ENCODE peak calls at places on chromosomes 6 and 20, in ten cellular contexts. S, Y, I, F, H, N, E, K, B and U are unnamed samples.

GRCh38 chr20:24773168-24773567 is 175.9 kb upstream of the CST7 start:
- DNase-seq in Y (no peak), I (no peak), E (no peak), F (no peak), K (peak), N (no peak), S (no peak), H (no peak), B (no peak), U (no peak)

GRCh38 chr6:42237857-42238256 is 20.2 kb upstream of the MRPS10 start:
- DNase-seq in B (no peak), F (no peak), E (no peak), H (no peak), N (no peak), S (no peak), I (no peak), Y (no peak), K (no peak), U (no peak)

GRCh38 chr6:41706876-41707564 is 28.4 kb downstream of the TFEB start:
- DNase-seq in K (peak), F (peak), B (peak), S (peak), N (no peak), H (no peak), I (no peak), E (peak), Y (peak), U (peak)

GRCh38 chr6:16208989-16209388 is 29.4 kb upstream of the GMPR start:
- DNase-seq in K (no peak), E (no peak), H (no peak), N (no peak), B (no peak), Y (no peak), S (no peak), F (no peak), I (no peak), U (no peak)

GRCh38 chr6:293185-294174 is 1.2 kb downstream of the DUSP22 start:
- DNase-seq in I (no peak), H (no peak), F (no peak), N (no peak), B (no peak), Y (no peak), E (peak), K (peak), S (peak), U (peak)

GRCh38 chr20:11907621-11908020 is 10.1 kb upstream of the BTBD3 start:
- DNase-seq in E (no peak), Y (no peak), I (no peak), F (no peak), H (no peak), N (no peak), K (no peak), B (no peak), S (no peak), U (no peak)

GRCh38 chr6:109715616-109716015 is 24.5 kb downstream of the FIG4 start:
- DNase-seq in K (no peak), S (no peak), Y (no peak), H (no peak), B (no peak), I (no peak), F (no peak), N (no peak), E (no peak), U (no peak)

GRCh38 chr6:9795880-9796279 is 619.0 kb downstream of the TFAP2A start:
- DNase-seq in I (no peak), K (no peak), H (no peak), B (no peak), F (no peak), N (no peak), Y (no peak), E (peak), S (no peak), U (peak)

GRCh38 chr20:34874094-34874654 is 1.5 kb upstream of the GGT7 start:
- DNase-seq in E (peak), I (peak), H (peak), F (peak), S (peak), K (peak), Y (peak), B (peak), N (peak), U (peak)

GRCh38 chr6:4510317-4510716 is 265.9 kb upstream of the CDYL start:
- DNase-seq in I (no peak), S (no peak), E (no peak), F (no peak), B (no peak), H (no peak), Y (no peak), N (no peak), K (no peak), U (no peak)

DNA sequence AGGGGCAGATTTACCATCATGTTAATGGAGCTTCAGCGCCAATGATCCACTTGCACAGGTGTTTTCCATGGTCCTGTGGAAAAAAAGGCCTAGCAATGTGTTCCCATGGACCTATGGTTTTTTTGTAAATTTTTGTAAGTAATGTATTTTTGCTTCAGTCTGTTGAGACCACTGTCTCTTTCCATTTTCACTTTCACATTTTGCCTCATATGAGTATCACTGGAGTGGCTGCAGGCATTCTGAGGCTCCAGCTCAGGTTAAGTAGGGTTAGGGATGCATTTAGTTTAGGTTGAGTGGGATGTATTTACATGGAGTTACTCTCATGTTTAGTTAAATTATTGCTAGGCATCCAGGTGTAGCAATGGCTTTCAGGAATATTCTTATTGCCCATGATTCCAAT is 19.2 kb upstream of the LMBRD1 start:
- DNase-seq in N (no peak), H (no peak), Y (no peak), B (no peak), F (no peak), S (peak), E (no peak), K (no peak), I (no peak), U (no peak)
- H3K4me3 ChIP-seq in N (no peak), H (no peak), Y (no peak), B (no peak), F (no peak), S (peak), E (no peak), K (no peak), I (no peak), U (no peak)

DNA sequence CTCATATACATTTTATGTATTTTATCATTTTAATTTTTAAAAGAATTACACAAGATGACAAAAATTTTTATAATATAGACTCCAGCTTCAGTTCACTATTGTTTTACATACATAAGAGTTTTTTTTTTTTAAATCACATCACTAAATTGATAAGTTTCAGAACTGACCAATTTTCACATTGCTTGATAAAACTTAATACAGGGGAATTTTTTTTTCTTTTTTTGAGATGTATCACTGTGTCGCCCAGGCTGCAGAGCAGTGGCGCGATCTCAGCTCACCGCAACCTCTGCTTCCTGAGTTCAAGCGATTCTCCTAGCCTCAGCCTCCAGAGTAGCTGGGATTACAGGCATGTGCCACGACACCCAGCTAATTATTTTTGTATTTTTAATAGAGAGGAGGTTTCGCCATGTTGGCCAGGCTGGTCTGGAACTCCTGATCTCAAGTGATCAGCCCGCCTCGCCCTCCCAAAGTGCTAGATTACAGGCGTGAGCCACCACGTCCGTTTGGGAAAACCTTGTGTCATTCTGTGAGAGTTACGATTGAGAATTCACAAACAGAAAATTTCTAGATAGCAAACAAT is 36.6 kb upstream of the BTN3A2 start:
- DNase-seq in N (no peak), K (no peak), E (no peak), S (peak), F (no peak), I (no peak), B (no peak), Y (no peak), H (no peak), U (no peak)
- H3K4me3 ChIP-seq in N (no peak), K (peak), E (no peak), S (peak), F (peak), I (no peak), B (no peak), Y (peak), H (peak), U (peak)

GRCh38 chr6:43367245-43367984 is 2.0 kb downstream of the ZNF318 start:
- DNase-seq in B (no peak), H (no peak), F (no peak), K (no peak), I (no peak), Y (no peak), N (no peak), S (no peak), E (no peak), U (no peak)
- H3K4me3 ChIP-seq in B (no peak), H (no peak), F (peak), K (no peak), I (peak), Y (peak), N (no peak), S (peak), E (no peak), U (no peak)

GRCh38 chr6:34671801-34672656 is 24.5 kb downstream of the ILRUN start:
- DNase-seq in K (peak), B (peak), E (peak), F (peak), Y (no peak), S (peak), N (no peak), I (no peak), H (no peak), U (peak)
- H3K4me3 ChIP-seq in K (no peak), B (no peak), E (no peak), F (no peak), Y (no peak), S (peak), N (no peak), I (no peak), H (no peak), U (no peak)

GRCh38 chr20:54654460-54654859 is 179.1 kb downstream of the DOK5 start:
- DNase-seq in F (no peak), Y (no peak), E (peak), H (no peak), I (no peak), B (no peak), N (no peak), S (no peak), K (no peak), U (no peak)
- H3K4me3 ChIP-seq in F (no peak), Y (no peak), E (no peak), H (no peak), I (no peak), B (no peak), N (no peak), S (no peak), K (no peak), U (no peak)

DNA sequence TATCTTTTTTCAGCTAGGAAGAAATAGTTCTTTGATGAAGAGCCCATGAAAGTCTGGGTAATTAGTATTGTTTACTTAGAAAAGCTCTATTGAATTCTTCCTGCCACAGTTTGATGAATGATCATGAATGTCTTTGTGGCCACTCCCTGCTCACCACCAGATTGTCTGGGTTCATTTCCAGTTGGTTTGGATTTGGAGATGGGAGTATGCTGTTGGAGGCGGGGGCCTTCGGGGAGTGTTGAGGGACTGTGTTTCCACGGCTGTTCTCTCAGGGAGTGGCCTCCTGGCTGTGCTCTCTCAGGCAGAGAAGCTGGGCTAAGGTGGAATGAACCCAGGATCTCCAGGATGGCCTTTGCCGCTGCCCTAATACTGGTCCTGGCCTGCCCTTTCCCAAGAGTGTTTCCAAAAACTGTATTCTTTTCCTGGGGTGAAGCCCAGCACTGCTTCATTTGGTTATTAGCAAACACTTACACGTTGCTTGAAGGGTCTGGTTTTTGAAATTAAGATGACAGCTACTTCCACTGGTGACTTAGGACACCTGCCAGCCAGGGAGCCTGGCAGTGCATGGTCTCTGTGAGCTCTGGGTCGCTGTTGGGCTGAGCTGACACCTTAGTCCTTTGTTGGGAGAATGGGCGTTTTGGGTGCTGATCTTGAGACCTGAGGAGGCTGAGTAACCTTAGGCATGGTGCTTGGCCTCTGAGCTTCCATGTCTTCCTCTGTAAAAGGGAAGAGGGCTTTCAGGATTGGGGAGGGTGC is 23.2 kb downstream of the PRPF6 start:
- DNase-seq in S (no peak), H (no peak), N (no peak), K (peak), E (no peak), Y (no peak), F (no peak), B (no peak), I (no peak), U (no peak)
- H3K4me3 ChIP-seq in S (no peak), H (no peak), N (no peak), K (no peak), E (no peak), Y (no peak), F (no peak), B (no peak), I (no peak), U (no peak)

GRCh38 chr20:58131581-58132142 is 96.8 kb downstream of the ANKRD60 start:
- DNase-seq in H (peak), N (peak), K (peak), S (no peak), B (no peak), I (no peak), Y (no peak), E (peak), F (peak), U (no peak)
- H3K4me3 ChIP-seq in H (peak), N (no peak), K (no peak), S (no peak), B (no peak), I (no peak), Y (no peak), E (no peak), F (peak), U (no peak)